ENCODE peak calls at places on chromosome 1, in five cellular contexts. O is erythroblast, G is fibroblast of mammary gland, Y is A172, N is posterior cingulate gyrus. B is an unnamed sample.

GRCh38 chr1:233242827-233243483 is 52.6 kb downstream of the PCNX2 start:
- DNase-seq in O (no peak), G (no peak), Y (no peak), N (no peak), B (no peak)

GRCh38 chr1:246074421-246074820 is 432.7 kb downstream of the SMYD3 start:
- DNase-seq in O (no peak), G (no peak), Y (no peak), N (no peak), B (no peak)

GRCh38 chr1:169312084-169312954 is 55.3 kb downstream of the NME7 start:
- DNase-seq in O (peak), G (peak), Y (peak), N (no peak), B (peak)

GRCh38 chr1:41507836-41508235 is 23.4 kb upstream of the EDN2 start:
- DNase-seq in O (no peak), G (no peak), Y (no peak), N (no peak), B (no peak)

GRCh38 chr1:62093261-62093660 is 101.4 kb upstream of the L1TD1 start:
- DNase-seq in O (no peak), G (no peak), Y (no peak), N (no peak), B (no peak)

GRCh38 chr1:92476071-92476607 is 10.6 kb downstream of the GFI1 start:
- DNase-seq in O (no peak), G (no peak), Y (no peak), N (no peak), B (no peak)

GRCh38 chr1:154775559-154776338 is 94.3 kb downstream of the KCNN3 start:
- DNase-seq in O (no peak), G (no peak), Y (no peak), N (no peak), B (no peak)

GRCh38 chr1:76833151-76833550 is 34.1 kb upstream of the ST6GALNAC5 start:
- DNase-seq in O (no peak), G (no peak), Y (no peak), N (no peak), B (no peak)

GRCh38 chr1:46513536-46513935 is 23.9 kb downstream of the DMBX1 start:
- DNase-seq in O (no peak), G (no peak), Y (no peak), N (no peak), B (no peak)

GRCh38 chr1:152440635-152441471 is 26.8 kb upstream of the CRNN start:
- DNase-seq in O (peak), G (peak), Y (peak), N (peak), B (peak)

GRCh38 chr1:230745071-230745470 is 2.1 kb upstream of the CAPN9 start:
- DNase-seq in O (no peak), G (no peak), Y (no peak), N (no peak), B (no peak)

GRCh38 chr1:58768971-58769808 is 14.7 kb downstream of the JUN start:
- DNase-seq in O (peak), G (peak), Y (peak), N (peak), B (peak)

GRCh38 chr1:23854568-23854967 is 13.5 kb downstream of the FUCA1 start:
- DNase-seq in O (peak), G (peak), Y (no peak), N (no peak), B (peak)

GRCh38 chr1:181936768-181937581 is 124.5 kb downstream of the ZNF648 start:
- DNase-seq in O (peak), G (peak), Y (peak), N (peak), B (peak)

GRCh38 chr1:8782955-8783354 is 34.5 kb downstream of the RERE start:
- DNase-seq in O (no peak), G (no peak), Y (no peak), N (no peak), B (no peak)

GRCh38 chr1:54297596-54298283 is 97.8 kb downstream of the MRPL37 start:
- DNase-seq in O (no peak), G (no peak), Y (no peak), N (no peak), B (no peak)

GRCh38 chr1:10676987-10677386 is 119.5 kb downstream of the CASZ1 start:
- DNase-seq in O (no peak), G (no peak), Y (no peak), N (no peak), B (no peak)